ENCODE peak calls at places on chromosomes 16 and 17, in seven cellular contexts. One of them, this sample, is unnamed.

GRCh38 chr16:734208-734980 is 6.4 kb downstream of the CIAO3 start:
- DNase-seq in BE2C: no peak
- DNase-seq in astrocyte: no peak
- DNase-seq in naive B cell: no peak
- DNase-seq in activated naive CD4-positive, alpha-beta T cell treated with Interleukin-2 at 50 U/mL for 16 hours: no peak
- DNase-seq in HS-5: no peak
- DNase-seq in CD8-positive, alpha-beta T cell: no peak
- DNase-seq in this sample: no peak

GRCh38 chr17:48618366-48618896 is 3.3 kb upstream of the HOXB8 start:
- DNase-seq in BE2C: peak
- DNase-seq in astrocyte: peak
- DNase-seq in naive B cell: peak
- DNase-seq in activated naive CD4-positive, alpha-beta T cell treated with Interleukin-2 at 50 U/mL for 16 hours: peak
- DNase-seq in HS-5: no peak
- DNase-seq in CD8-positive, alpha-beta T cell: peak
- DNase-seq in this sample: peak

GRCh38 chr16:69123894-69124293 is 8.5 kb downstream of the CHTF8 start:
- DNase-seq in BE2C: peak
- DNase-seq in astrocyte: peak
- DNase-seq in naive B cell: peak
- DNase-seq in activated naive CD4-positive, alpha-beta T cell treated with Interleukin-2 at 50 U/mL for 16 hours: peak
- DNase-seq in HS-5: peak
- DNase-seq in CD8-positive, alpha-beta T cell: peak
- DNase-seq in this sample: no peak

GRCh38 chr17:1259910-1260389 is 10.3 kb upstream of the BHLHA9 start:
- DNase-seq in BE2C: no peak
- DNase-seq in astrocyte: no peak
- DNase-seq in naive B cell: no peak
- DNase-seq in activated naive CD4-positive, alpha-beta T cell treated with Interleukin-2 at 50 U/mL for 16 hours: no peak
- DNase-seq in HS-5: no peak
- DNase-seq in CD8-positive, alpha-beta T cell: no peak
- DNase-seq in this sample: no peak

GRCh38 chr16:20410153-20410723 is 904 bp downstream of the ACSM5 start:
- DNase-seq in BE2C: no peak
- DNase-seq in astrocyte: no peak
- DNase-seq in naive B cell: no peak
- DNase-seq in activated naive CD4-positive, alpha-beta T cell treated with Interleukin-2 at 50 U/mL for 16 hours: no peak
- DNase-seq in HS-5: no peak
- DNase-seq in CD8-positive, alpha-beta T cell: no peak
- DNase-seq in this sample: peak

GRCh38 chr16:30829130-30830071 is 42.4 kb upstream of the ZNF629 start:
- DNase-seq in BE2C: no peak
- DNase-seq in astrocyte: no peak
- DNase-seq in naive B cell: no peak
- DNase-seq in activated naive CD4-positive, alpha-beta T cell treated with Interleukin-2 at 50 U/mL for 16 hours: no peak
- DNase-seq in HS-5: no peak
- DNase-seq in CD8-positive, alpha-beta T cell: no peak
- DNase-seq in this sample: no peak

GRCh38 chr17:75831032-75831567 is 13.1 kb downstream of the UNC13D start:
- DNase-seq in BE2C: no peak
- DNase-seq in astrocyte: no peak
- DNase-seq in naive B cell: no peak
- DNase-seq in activated naive CD4-positive, alpha-beta T cell treated with Interleukin-2 at 50 U/mL for 16 hours: no peak
- DNase-seq in HS-5: no peak
- DNase-seq in CD8-positive, alpha-beta T cell: no peak
- DNase-seq in this sample: no peak

GRCh38 chr17:65588194-65588808 is 26.9 kb upstream of the AXIN2 start:
- DNase-seq in BE2C: no peak
- DNase-seq in astrocyte: no peak
- DNase-seq in naive B cell: no peak
- DNase-seq in activated naive CD4-positive, alpha-beta T cell treated with Interleukin-2 at 50 U/mL for 16 hours: no peak
- DNase-seq in HS-5: no peak
- DNase-seq in CD8-positive, alpha-beta T cell: no peak
- DNase-seq in this sample: no peak

GRCh38 chr16:60640038-60640437 is 1396.2 kb downstream of the CDH8 start:
- DNase-seq in BE2C: no peak
- DNase-seq in astrocyte: no peak
- DNase-seq in naive B cell: no peak
- DNase-seq in activated naive CD4-positive, alpha-beta T cell treated with Interleukin-2 at 50 U/mL for 16 hours: no peak
- DNase-seq in HS-5: no peak
- DNase-seq in CD8-positive, alpha-beta T cell: no peak
- DNase-seq in this sample: no peak

GRCh38 chr16:22971346-22971924 is 157.5 kb downstream of the HS3ST2 start:
- DNase-seq in BE2C: no peak
- DNase-seq in astrocyte: no peak
- DNase-seq in naive B cell: no peak
- DNase-seq in activated naive CD4-positive, alpha-beta T cell treated with Interleukin-2 at 50 U/mL for 16 hours: no peak
- DNase-seq in HS-5: no peak
- DNase-seq in CD8-positive, alpha-beta T cell: no peak
- DNase-seq in this sample: no peak

GRCh38 chr17:42276609-42277341 is 584 bp upstream of the STAT5B start:
- DNase-seq in BE2C: peak
- DNase-seq in astrocyte: peak
- DNase-seq in naive B cell: no peak
- DNase-seq in activated naive CD4-positive, alpha-beta T cell treated with Interleukin-2 at 50 U/mL for 16 hours: peak
- DNase-seq in HS-5: no peak
- DNase-seq in CD8-positive, alpha-beta T cell: peak
- DNase-seq in this sample: peak

GRCh38 chr16:26345951-26346350 is 654.2 kb downstream of the HS3ST4 start:
- DNase-seq in BE2C: no peak
- DNase-seq in astrocyte: no peak
- DNase-seq in naive B cell: no peak
- DNase-seq in activated naive CD4-positive, alpha-beta T cell treated with Interleukin-2 at 50 U/mL for 16 hours: no peak
- DNase-seq in HS-5: no peak
- DNase-seq in CD8-positive, alpha-beta T cell: no peak
- DNase-seq in this sample: no peak

GRCh38 chr17:71899317-71899716 is 221.5 kb upstream of the SOX9 start:
- DNase-seq in BE2C: no peak
- DNase-seq in astrocyte: peak
- DNase-seq in naive B cell: no peak
- DNase-seq in activated naive CD4-positive, alpha-beta T cell treated with Interleukin-2 at 50 U/mL for 16 hours: no peak
- DNase-seq in HS-5: peak
- DNase-seq in CD8-positive, alpha-beta T cell: no peak
- DNase-seq in this sample: no peak

GRCh38 chr16:1474471-1474795 is 395 bp downstream of the CLCN7 start:
- DNase-seq in BE2C: no peak
- DNase-seq in astrocyte: no peak
- DNase-seq in naive B cell: no peak
- DNase-seq in activated naive CD4-positive, alpha-beta T cell treated with Interleukin-2 at 50 U/mL for 16 hours: no peak
- DNase-seq in HS-5: no peak
- DNase-seq in CD8-positive, alpha-beta T cell: no peak
- DNase-seq in this sample: no peak

GRCh38 chr16:78122774-78123315 is 23.4 kb downstream of the WWOX start:
- DNase-seq in BE2C: peak
- DNase-seq in astrocyte: peak
- DNase-seq in naive B cell: peak
- DNase-seq in activated naive CD4-positive, alpha-beta T cell treated with Interleukin-2 at 50 U/mL for 16 hours: peak
- DNase-seq in HS-5: peak
- DNase-seq in CD8-positive, alpha-beta T cell: peak
- DNase-seq in this sample: no peak

GRCh38 chr17:30495586-30495985 is 18.4 kb downstream of the GOSR1 start:
- DNase-seq in BE2C: no peak
- DNase-seq in astrocyte: no peak
- DNase-seq in naive B cell: no peak
- DNase-seq in activated naive CD4-positive, alpha-beta T cell treated with Interleukin-2 at 50 U/mL for 16 hours: no peak
- DNase-seq in HS-5: no peak
- DNase-seq in CD8-positive, alpha-beta T cell: no peak
- DNase-seq in this sample: no peak

GRCh38 chr17:42361781-42362186 is 26.5 kb downstream of the STAT3 start:
- DNase-seq in BE2C: no peak
- DNase-seq in astrocyte: no peak
- DNase-seq in naive B cell: no peak
- DNase-seq in activated naive CD4-positive, alpha-beta T cell treated with Interleukin-2 at 50 U/mL for 16 hours: peak
- DNase-seq in HS-5: no peak
- DNase-seq in CD8-positive, alpha-beta T cell: peak
- DNase-seq in this sample: no peak

GRCh38 chr17:19336938-19337711 is 25.4 kb downstream of the B9D1 start:
- DNase-seq in BE2C: no peak
- DNase-seq in astrocyte: no peak
- DNase-seq in naive B cell: no peak
- DNase-seq in activated naive CD4-positive, alpha-beta T cell treated with Interleukin-2 at 50 U/mL for 16 hours: no peak
- DNase-seq in HS-5: no peak
- DNase-seq in CD8-positive, alpha-beta T cell: no peak
- DNase-seq in this sample: no peak

GRCh38 chr16:8581923-8582580 is 8.3 kb downstream of the TMEM114 start:
- DNase-seq in BE2C: no peak
- DNase-seq in astrocyte: no peak
- DNase-seq in naive B cell: no peak
- DNase-seq in activated naive CD4-positive, alpha-beta T cell treated with Interleukin-2 at 50 U/mL for 16 hours: no peak
- DNase-seq in HS-5: no peak
- DNase-seq in CD8-positive, alpha-beta T cell: no peak
- DNase-seq in this sample: no peak

GRCh38 chr17:74410001-74410443 is 21.9 kb upstream of the GPRC5C start:
- DNase-seq in BE2C: no peak
- DNase-seq in astrocyte: no peak
- DNase-seq in naive B cell: no peak
- DNase-seq in activated naive CD4-positive, alpha-beta T cell treated with Interleukin-2 at 50 U/mL for 16 hours: no peak
- DNase-seq in HS-5: no peak
- DNase-seq in CD8-positive, alpha-beta T cell: no peak
- DNase-seq in this sample: no peak

GRCh38 chr17:9402590-9403199 is 172.9 kb downstream of the STX8 start:
- DNase-seq in BE2C: peak
- DNase-seq in astrocyte: no peak
- DNase-seq in naive B cell: no peak
- DNase-seq in activated naive CD4-positive, alpha-beta T cell treated with Interleukin-2 at 50 U/mL for 16 hours: peak
- DNase-seq in HS-5: no peak
- DNase-seq in CD8-positive, alpha-beta T cell: no peak
- DNase-seq in this sample: no peak

GRCh38 chr16:54150861-54151260 is 135.7 kb downstream of the IRX3 start:
- DNase-seq in BE2C: no peak
- DNase-seq in astrocyte: no peak
- DNase-seq in naive B cell: no peak
- DNase-seq in activated naive CD4-positive, alpha-beta T cell treated with Interleukin-2 at 50 U/mL for 16 hours: no peak
- DNase-seq in HS-5: no peak
- DNase-seq in CD8-positive, alpha-beta T cell: no peak
- DNase-seq in this sample: no peak

GRCh38 chr16:66300501-66300900 is 66.0 kb upstream of the CDH5 start:
- DNase-seq in BE2C: no peak
- DNase-seq in astrocyte: no peak
- DNase-seq in naive B cell: no peak
- DNase-seq in activated naive CD4-positive, alpha-beta T cell treated with Interleukin-2 at 50 U/mL for 16 hours: no peak
- DNase-seq in HS-5: no peak
- DNase-seq in CD8-positive, alpha-beta T cell: peak
- DNase-seq in this sample: no peak

GRCh38 chr16:27767081-27767480 is 217.1 kb downstream of the KATNIP start:
- DNase-seq in BE2C: no peak
- DNase-seq in astrocyte: no peak
- DNase-seq in naive B cell: no peak
- DNase-seq in activated naive CD4-positive, alpha-beta T cell treated with Interleukin-2 at 50 U/mL for 16 hours: no peak
- DNase-seq in HS-5: no peak
- DNase-seq in CD8-positive, alpha-beta T cell: no peak
- DNase-seq in this sample: no peak

GRCh38 chr17:82775033-82775823 is 23.4 kb downstream of the TBCD start:
- DNase-seq in BE2C: peak
- DNase-seq in astrocyte: peak
- DNase-seq in naive B cell: peak
- DNase-seq in activated naive CD4-positive, alpha-beta T cell treated with Interleukin-2 at 50 U/mL for 16 hours: peak
- DNase-seq in HS-5: no peak
- DNase-seq in CD8-positive, alpha-beta T cell: peak
- DNase-seq in this sample: no peak

GRCh38 chr16:30766922-30767284 is 4.8 kb downstream of the RNF40 start:
- DNase-seq in BE2C: no peak
- DNase-seq in astrocyte: no peak
- DNase-seq in naive B cell: no peak
- DNase-seq in activated naive CD4-positive, alpha-beta T cell treated with Interleukin-2 at 50 U/mL for 16 hours: no peak
- DNase-seq in HS-5: no peak
- DNase-seq in CD8-positive, alpha-beta T cell: no peak
- DNase-seq in this sample: no peak

GRCh38 chr17:45740553-45741330 is 43.4 kb upstream of the CRHR1 start:
- DNase-seq in BE2C: peak
- DNase-seq in astrocyte: peak
- DNase-seq in naive B cell: no peak
- DNase-seq in activated naive CD4-positive, alpha-beta T cell treated with Interleukin-2 at 50 U/mL for 16 hours: no peak
- DNase-seq in HS-5: no peak
- DNase-seq in CD8-positive, alpha-beta T cell: no peak
- DNase-seq in this sample: no peak

GRCh38 chr17:76935331-76935730 is 67.1 kb downstream of the MGAT5B start:
- DNase-seq in BE2C: no peak
- DNase-seq in astrocyte: peak
- DNase-seq in naive B cell: no peak
- DNase-seq in activated naive CD4-positive, alpha-beta T cell treated with Interleukin-2 at 50 U/mL for 16 hours: no peak
- DNase-seq in HS-5: peak
- DNase-seq in CD8-positive, alpha-beta T cell: no peak
- DNase-seq in this sample: no peak

GRCh38 chr17:71287246-71287828 is 833.5 kb upstream of the SOX9 start:
- DNase-seq in BE2C: no peak
- DNase-seq in astrocyte: peak
- DNase-seq in naive B cell: no peak
- DNase-seq in activated naive CD4-positive, alpha-beta T cell treated with Interleukin-2 at 50 U/mL for 16 hours: no peak
- DNase-seq in HS-5: no peak
- DNase-seq in CD8-positive, alpha-beta T cell: no peak
- DNase-seq in this sample: no peak

GRCh38 chr16:79509221-79509631 is 91.3 kb downstream of the MAF start:
- DNase-seq in BE2C: no peak
- DNase-seq in astrocyte: no peak
- DNase-seq in naive B cell: no peak
- DNase-seq in activated naive CD4-positive, alpha-beta T cell treated with Interleukin-2 at 50 U/mL for 16 hours: no peak
- DNase-seq in HS-5: no peak
- DNase-seq in CD8-positive, alpha-beta T cell: no peak
- DNase-seq in this sample: no peak